ENCODE peak calls at places on chromosomes 5 and 9, in nine cellular contexts. W is astrocyte of the spinal cord, J is AG04450, S is hepatocyte, V is choroid plexus epithelial cell, H is ovary, X is adrenal gland, T is neural progenitor cell, I is endodermal cell. U is an unnamed sample.

GRCh38 chr5:112228672-112229071 is 190.4 kb downstream of the EPB41L4A start:
- DNase-seq in V (peak), T (no peak), J (no peak), H (peak), X (peak), S (peak), I (peak), W (peak), U (no peak)

GRCh38 chr9:36530224-36530623 is 42.5 kb upstream of the MELK start:
- DNase-seq in S (no peak), X (no peak), J (no peak), I (no peak), H (no peak), W (no peak), T (no peak), V (no peak), U (no peak)

GRCh38 chr5:95081500-95082355 is 203.2 kb downstream of the MCTP1 start:
- DNase-seq in V (peak), H (no peak), X (peak), T (peak), S (peak), J (peak), I (peak), W (peak), U (peak)

GRCh38 chr5:101915559-101915958 is 380.5 kb downstream of the SLCO4C1 start:
- DNase-seq in W (peak), I (peak), X (no peak), H (no peak), S (no peak), J (peak), V (peak), T (no peak), U (no peak)

GRCh38 chr5:168920019-168920813 is 341.0 kb upstream of the PANK3 start:
- DNase-seq in J (no peak), X (no peak), V (no peak), I (no peak), W (no peak), S (no peak), T (no peak), H (no peak), U (no peak)

GRCh38 chr5:135190345-135191083 is 156.5 kb upstream of the PITX1 start:
- DNase-seq in T (peak), V (no peak), S (no peak), H (no peak), X (no peak), W (no peak), J (no peak), I (no peak), U (no peak)

GRCh38 chr5:60334281-60334713 is 365.7 kb downstream of the DEPDC1B start:
- DNase-seq in I (no peak), H (no peak), X (no peak), V (peak), S (no peak), T (no peak), W (peak), J (no peak), U (peak)

GRCh38 chr9:110520120-110520701 is 59.3 kb downstream of the SVEP1 start:
- DNase-seq in T (no peak), X (no peak), I (no peak), H (no peak), W (no peak), V (peak), S (no peak), J (no peak), U (no peak)

GRCh38 chr9:96450613-96451544 is 910 bp downstream of the HABP4 start:
- DNase-seq in S (peak), H (peak), V (peak), J (no peak), X (peak), I (peak), T (peak), W (peak), U (no peak)

GRCh38 chr9:109931623-109932022 is 151.6 kb downstream of the PALM2AKAP2 start:
- DNase-seq in J (no peak), S (no peak), X (no peak), I (no peak), T (peak), H (no peak), V (no peak), W (no peak), U (no peak)

GRCh38 chr9:92716557-92716956 is 46.6 kb upstream of the IPPK start:
- DNase-seq in X (peak), T (peak), I (peak), H (peak), V (peak), J (no peak), S (peak), W (peak), U (no peak)

GRCh38 chr5:80576383-80576782 is 6.3 kb upstream of the ANKRD34B start:
- DNase-seq in W (no peak), T (no peak), H (no peak), J (no peak), I (no peak), X (no peak), S (no peak), V (no peak), U (no peak)

GRCh38 chr5:11234501-11234911 is 473.5 kb upstream of the DAP start:
- DNase-seq in X (no peak), I (peak), J (no peak), H (no peak), T (no peak), V (no peak), W (no peak), S (peak), U (no peak)

GRCh38 chr9:14438232-14438966 is 124.5 kb upstream of the NFIB start:
- DNase-seq in T (no peak), J (no peak), I (no peak), S (peak), W (no peak), H (no peak), V (no peak), X (no peak), U (no peak)

GRCh38 chr5:44952376-44952775 is 143.6 kb downstream of the MRPS30 start:
- DNase-seq in T (peak), J (no peak), X (no peak), V (peak), I (peak), S (peak), H (no peak), W (peak), U (peak)

GRCh38 chr9:121992571-121993212 is 100.4 kb downstream of the TTLL11 start:
- DNase-seq in I (peak), V (peak), W (peak), S (peak), H (peak), T (peak), J (peak), X (peak), U (no peak)

GRCh38 chr9:93192721-93193372 is 8.9 kb downstream of the WNK2 start:
- DNase-seq in T (no peak), V (no peak), W (no peak), X (no peak), J (no peak), I (no peak), S (no peak), H (no peak), U (no peak)

GRCh38 chr9:9498846-9499245 is 1114.0 kb downstream of the PTPRD start:
- DNase-seq in W (no peak), V (no peak), J (no peak), S (no peak), H (no peak), X (no peak), I (no peak), T (no peak), U (no peak)

GRCh38 chr9:79817469-79818004 is 245.8 kb downstream of the TLE4 start:
- DNase-seq in W (no peak), S (no peak), V (no peak), X (peak), I (peak), T (peak), H (no peak), J (no peak), U (no peak)

GRCh38 chr5:153559926-153560325 is 69.5 kb downstream of the GRIA1 start:
- DNase-seq in W (no peak), J (no peak), I (no peak), S (no peak), V (no peak), T (no peak), H (no peak), X (no peak), U (no peak)

GRCh38 chr9:93599571-93600403 is 23.4 kb downstream of the PHF2 start:
- DNase-seq in J (no peak), V (no peak), T (no peak), H (no peak), W (no peak), S (peak), I (peak), X (no peak), U (no peak)

GRCh38 chr5:176492431-176492830 is 44.2 kb downstream of the FAF2 start:
- DNase-seq in H (no peak), J (no peak), W (no peak), S (no peak), X (no peak), T (no peak), I (no peak), V (peak), U (no peak)

GRCh38 chr5:80755634-80756033 is 100.9 kb upstream of the DHFR start:
- DNase-seq in W (peak), H (no peak), I (no peak), S (no peak), X (no peak), T (peak), V (peak), J (no peak), U (no peak)

GRCh38 chr5:11027660-11028059 is 266.6 kb upstream of the DAP start:
- DNase-seq in H (no peak), I (no peak), S (no peak), J (no peak), X (no peak), T (no peak), W (no peak), V (no peak), U (no peak)

GRCh38 chr9:98383758-98384157 is 128.3 kb upstream of the TBC1D2 start:
- DNase-seq in I (peak), T (peak), X (no peak), H (no peak), J (no peak), V (peak), W (no peak), S (no peak), U (no peak)

GRCh38 chr5:175689147-175689991 is 31.5 kb downstream of the HRH2 start:
- DNase-seq in T (no peak), X (peak), I (no peak), J (no peak), W (peak), H (no peak), S (no peak), V (no peak), U (no peak)

GRCh38 chr5:74504463-74504862 is 136.1 kb downstream of the ENC1 start:
- DNase-seq in W (no peak), H (no peak), X (no peak), V (no peak), J (no peak), S (no peak), I (no peak), T (no peak), U (no peak)

GRCh38 chr5:161138751-161139455 is 286.9 kb upstream of the ATP10B start:
- DNase-seq in I (no peak), W (no peak), V (no peak), X (no peak), H (no peak), S (no peak), J (no peak), T (no peak), U (no peak)

GRCh38 chr9:34809504-34810186 is 99.7 kb upstream of the CCL21 start:
- DNase-seq in H (no peak), J (no peak), W (no peak), T (peak), S (peak), I (peak), X (peak), V (peak), U (no peak)
- H3K4me3 ChIP-seq in H (no peak), J (no peak), W (no peak), T (peak), S (no peak), I (no peak), X (no peak), V (no peak), U (no peak)

DNA sequence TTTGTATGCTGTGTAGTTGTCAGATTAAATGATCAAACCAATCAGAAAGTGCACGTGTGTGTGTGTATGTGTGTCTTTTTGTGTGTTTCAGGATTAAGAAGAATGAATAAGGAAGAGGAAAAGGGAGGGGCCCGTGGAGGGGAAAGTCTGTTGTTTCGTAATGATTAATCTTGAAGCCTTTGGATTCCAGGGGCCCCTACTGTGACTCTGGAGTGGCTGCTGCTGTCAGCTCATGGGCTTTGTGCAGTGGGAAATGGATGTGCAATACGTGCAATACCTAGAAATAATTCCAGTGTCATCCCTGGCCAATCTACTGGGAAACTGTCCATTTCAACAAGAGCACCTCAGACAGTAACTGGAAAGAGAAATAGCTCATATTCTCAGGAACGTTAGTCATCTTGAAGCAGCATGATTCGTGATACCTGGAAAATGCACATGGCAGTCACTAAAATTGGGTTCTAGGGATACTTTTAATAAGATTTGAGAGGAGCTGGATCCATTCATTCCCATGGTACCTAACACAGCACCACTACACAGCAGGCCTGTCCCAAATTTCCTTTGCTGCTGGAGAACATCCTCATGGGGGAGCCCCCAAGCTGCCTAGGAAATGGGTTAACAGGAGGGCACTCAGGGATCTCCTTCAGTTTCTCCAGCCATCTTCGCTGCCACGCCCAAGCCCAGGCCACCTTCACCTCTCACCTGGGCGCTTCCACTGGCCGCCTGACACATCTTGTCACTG is 186.3 kb downstream of the NR3C1 start:
- DNase-seq in S (peak), H (no peak), X (no peak), V (peak), T (peak), J (no peak), W (no peak), I (no peak), U (no peak)
- TF ChIP-seq CTCF in S (no peak), H (no peak), X (no peak), V (peak), T (no peak), J (no peak), W (no peak), I (peak), U (no peak)

GRCh38 chr5:88143693-88144218 is 124.9 kb downstream of the TMEM161B start:
- DNase-seq in I (no peak), W (no peak), V (no peak), X (no peak), J (no peak), H (no peak), T (peak), S (no peak), U (no peak)

GRCh38 chr5:88140863-88141694 is 127.6 kb downstream of the TMEM161B start:
- DNase-seq in X (peak), V (peak), J (peak), W (peak), H (peak), T (peak), I (peak), S (peak), U (peak)

GRCh38 chr5:88142801-88143692 is 125.6 kb downstream of the TMEM161B start:
- DNase-seq in I (peak), W (peak), S (no peak), T (peak), H (no peak), X (peak), V (no peak), J (no peak), U (no peak)

GRCh38 chr5:88141695-88141979 is 127.0 kb downstream of the TMEM161B start:
- DNase-seq in T (no peak), H (no peak), S (no peak), J (no peak), V (no peak), I (no peak), W (no peak), X (no peak), U (no peak)

DNA sequence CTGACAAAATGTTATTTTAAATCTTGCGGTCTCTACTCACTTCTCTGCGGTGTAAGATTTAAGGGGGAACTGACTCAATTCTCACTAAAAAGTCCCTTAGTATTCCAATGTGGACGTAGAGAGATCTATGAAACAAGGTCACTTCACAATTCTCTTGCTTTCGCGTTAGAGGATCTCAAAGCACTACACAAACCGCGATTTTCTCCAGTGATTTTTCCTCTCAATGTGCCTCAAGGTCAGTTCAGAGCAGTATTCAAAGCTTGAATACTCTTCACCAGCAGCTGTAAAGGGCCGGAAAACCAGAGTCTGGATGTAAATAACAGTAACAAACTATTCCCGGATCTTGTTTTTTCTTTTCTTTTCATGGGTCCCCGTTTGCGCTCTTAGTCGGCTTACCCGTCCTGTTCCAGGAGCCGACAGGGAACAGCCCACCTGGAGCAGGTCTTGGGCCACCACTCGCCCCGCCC is 128.2 kb downstream of the TMEM161B start:
- DNase-seq in T (peak), S (peak), I (peak), J (no peak), W (no peak), V (no peak), H (peak), X (no peak), U (no peak)
- H3K4me3 ChIP-seq in T (peak), S (peak), I (peak), J (peak), W (peak), V (peak), H (peak), X (peak), U (peak)

DNA sequence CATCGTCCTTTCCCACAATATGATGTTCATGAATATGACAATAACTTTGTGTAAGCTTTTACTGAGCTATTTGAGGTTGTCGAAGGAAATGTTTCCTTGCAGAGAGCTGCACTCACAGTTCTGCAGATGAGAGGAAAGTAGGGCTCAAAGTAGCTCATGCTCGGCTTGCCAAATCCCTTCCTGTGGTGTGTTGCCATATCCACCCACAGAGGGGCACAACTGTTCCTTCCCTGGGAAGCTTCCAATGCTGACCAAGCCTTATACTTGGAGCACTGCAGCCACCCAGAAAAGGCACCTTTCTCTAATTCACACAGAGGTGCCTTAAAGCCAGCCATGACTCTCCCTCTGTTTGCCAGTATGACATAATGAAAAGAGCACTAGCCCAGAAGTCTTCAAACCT is 390.3 kb downstream of the CAAP1 start:
- DNase-seq in X (no peak), I (peak), S (peak), J (no peak), W (no peak), H (no peak), T (peak), V (no peak), U (no peak)
- TF ChIP-seq CTCF in X (no peak), I (peak), S (peak), J (no peak), W (no peak), H (no peak), T (peak), V (no peak), U (no peak)

GRCh38 chr5:73218552-73219171 is 45.7 kb downstream of the TMEM174 start:
- DNase-seq in W (peak), V (peak), J (peak), T (peak), I (peak), X (no peak), S (peak), H (no peak), U (no peak)

GRCh38 chr5:73214921-73215490 is 42.0 kb downstream of the TMEM174 start:
- DNase-seq in H (no peak), I (peak), V (no peak), T (peak), X (no peak), W (no peak), S (no peak), J (no peak), U (no peak)

GRCh38 chr5:73215891-73216610 is 43.1 kb downstream of the TMEM174 start:
- DNase-seq in T (peak), V (peak), H (peak), S (peak), W (peak), X (peak), I (peak), J (peak), U (peak)

GRCh38 chr5:73213566-73213998 is 40.6 kb downstream of the TMEM174 start:
- DNase-seq in H (no peak), T (no peak), V (peak), X (no peak), J (peak), S (no peak), W (peak), I (peak), U (peak)

DNA sequence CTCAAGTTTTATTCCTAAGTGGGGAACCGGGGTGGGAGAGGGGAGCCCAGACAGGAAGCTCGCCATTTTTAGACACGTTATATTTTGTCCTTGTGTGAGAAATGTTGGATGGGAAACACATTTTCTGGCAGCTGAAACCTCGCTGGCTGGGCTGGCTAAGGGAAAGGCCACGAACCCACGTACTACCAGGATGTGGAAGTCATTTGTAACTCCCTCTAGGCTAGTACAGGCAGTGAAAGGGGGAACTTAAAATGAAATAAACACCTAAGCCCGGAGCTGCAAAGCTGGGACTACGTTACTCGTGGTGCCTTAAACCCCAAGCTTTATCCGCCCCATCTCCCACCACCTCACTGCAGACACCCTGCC is 42.5 kb downstream of the TMEM174 start:
- DNase-seq in H (no peak), V (no peak), S (no peak), X (no peak), I (no peak), W (no peak), T (no peak), J (no peak), U (no peak)
- H3K4me3 ChIP-seq in H (peak), V (peak), S (no peak), X (no peak), I (peak), W (no peak), T (peak), J (peak), U (peak)

U was measured in HFF-Myc.